ENCODE peak calls at places on chromosomes 16 and 17, in seven cellular contexts. N is left lung, T is sigmoid colon, P is body of pancreas, U is cardiac fibroblast, I is fibroblast of mammary gland, R is colonic mucosa. D is an unnamed sample.

GRCh38 chr16:56237451-56237930 is 46.2 kb downstream of the GNAO1 start:
- DNase-seq in N (no peak), R (no peak), U (no peak), T (no peak), P (no peak), I (no peak), D (no peak)

GRCh38 chr17:27318633-27319032 is 24.7 kb downstream of the WSB1 start:
- DNase-seq in P (no peak), U (no peak), N (no peak), T (no peak), I (no peak), R (no peak), D (no peak)

GRCh38 chr16:69187891-69188451 is 1.0 kb downstream of the SNTB2 start:
- DNase-seq in P (peak; percentile 39), R (peak; percentile 45), T (peak; percentile 83), U (peak; percentile 49), N (peak; percentile 45), I (no peak), D (peak; percentile 39)

GRCh38 chr17:56681561-56682266 is 88.2 kb downstream of the NOG start:
- DNase-seq in T (no peak), U (peak; percentile 50), R (no peak), P (no peak), N (no peak), I (peak; percentile 81), D (peak; percentile 65)

GRCh38 chr16:67311607-67312449 is 14.7 kb downstream of the KCTD19 start:
- DNase-seq in I (peak; percentile 100), P (no peak), U (peak; percentile 97), T (no peak), R (peak; percentile 43), N (no peak), D (peak; percentile 99)

GRCh38 chr17:82873521-82873920 is 33.7 kb upstream of the ZNF750 start:
- DNase-seq in I (no peak), R (no peak), T (no peak), N (no peak), P (no peak), U (no peak), D (no peak)

GRCh38 chr17:4023220-4023619 is 59.0 kb upstream of the ATP2A3 start:
- DNase-seq in T (no peak), N (no peak), R (no peak), U (no peak), I (no peak), P (no peak), D (no peak)

GRCh38 chr16:15653227-15653626 is 3.2 kb downstream of the NDE1 start:
- DNase-seq in I (peak; percentile 92), R (no peak), N (no peak), P (no peak), T (peak; percentile 85), U (peak; percentile 74), D (peak; percentile 76)

GRCh38 chr16:87288753-87289362 is 28.3 kb downstream of the C16orf95 start:
- DNase-seq in I (peak; percentile 78), U (no peak), T (no peak), N (no peak), R (no peak), P (no peak), D (no peak)

GRCh38 chr16:10918294-10919002 is 23.8 kb downstream of the DEXI start:
- DNase-seq in R (peak; percentile 95), U (peak; percentile 98), T (peak; percentile 97), P (peak; percentile 97), N (peak; percentile 92), I (peak; percentile 96), D (peak; percentile 97)

GRCh38 chr17:51372345-51373004 is 112.1 kb downstream of the UTP18 start:
- DNase-seq in P (no peak), R (peak; percentile 20), N (peak; percentile 44), T (no peak), I (peak; percentile 59), U (peak; percentile 54), D (peak; percentile 55)

GRCh38 chr17:57898487-57899311 is 48.9 kb upstream of the MRPS23 start:
- DNase-seq in P (peak; percentile 45), I (no peak), T (peak; percentile 89), N (peak; percentile 71), R (no peak), U (peak; percentile 65), D (peak; percentile 44)

GRCh38 chr17:82153745-82154375 is 55.8 kb upstream of the FASN start:
- DNase-seq in I (peak; percentile 69), T (peak; percentile 90), U (peak; percentile 77), N (peak; percentile 82), R (peak; percentile 78), P (peak; percentile 77), D (peak; percentile 77)

GRCh38 chr17:29063992-29064391 is 21.1 kb downstream of the PIPOX start:
- DNase-seq in T (no peak), R (no peak), P (no peak), U (no peak), I (no peak), N (no peak), D (no peak)

GRCh38 chr17:19364699-19365498 is 2.4 kb upstream of the B9D1 start:
- DNase-seq in P (no peak), R (no peak), T (peak; percentile 58), I (no peak), N (peak; percentile 33), U (no peak), D (no peak)

GRCh38 chr16:4110065-4110464 is 6.2 kb downstream of the ADCY9 start:
- DNase-seq in N (peak; percentile 45), I (no peak), T (no peak), R (no peak), P (no peak), U (no peak), D (no peak)

GRCh38 chr16:4113358-4114256 is 2.6 kb downstream of the ADCY9 start:
- DNase-seq in T (no peak), R (no peak), I (no peak), U (peak; percentile 16), P (no peak), N (no peak), D (no peak)

GRCh38 chr16:4109250-4109736 is 6.9 kb downstream of the ADCY9 start:
- DNase-seq in U (peak; percentile 10), R (no peak), T (no peak), N (no peak), I (no peak), P (no peak), D (no peak)

GRCh38 chr16:4111748-4112696 is 4.2 kb downstream of the ADCY9 start:
- DNase-seq in N (no peak), I (peak; percentile 63), P (no peak), T (no peak), U (peak; percentile 22), R (peak; percentile 41), D (peak; percentile 34)

DNA sequence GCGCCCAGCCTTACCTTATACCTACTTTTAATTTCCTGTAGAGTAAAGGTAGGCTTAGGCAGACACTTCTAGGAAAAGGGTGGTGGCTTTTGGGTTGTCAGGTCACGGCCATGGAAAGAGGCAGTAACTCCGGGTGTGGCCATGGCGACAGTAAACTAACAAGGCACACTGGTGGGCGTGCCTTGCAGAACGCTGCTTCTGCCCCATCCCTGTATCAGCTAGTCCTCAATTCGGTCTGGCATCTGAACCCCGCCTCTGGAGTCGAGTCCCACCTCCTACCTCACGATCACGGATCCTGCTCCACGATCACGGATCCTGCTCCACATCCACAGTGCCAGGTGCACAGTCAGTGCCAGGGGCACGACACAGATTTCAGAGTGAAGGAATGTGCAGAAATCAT is 5.6 kb downstream of the ADCY9 start:
- DNase-seq in U (no peak), P (no peak), N (peak; percentile 63), T (no peak), I (no peak), R (peak; percentile 88), D (no peak)
- H3K4me3 ChIP-seq in U (no peak overlapping the region), P (no peak overlapping the region), N (peak overlapping the region; percentile 64), T (no peak overlapping the region), I (no peak overlapping the region), R (no peak overlapping the region), D (no peak overlapping the region)

GRCh38 chr17:76278952-76279741 is 14.0 kb downstream of the UBALD2 start:
- DNase-seq in U (peak; percentile 84), R (peak; percentile 92), N (peak; percentile 87), P (peak; percentile 93), I (peak; percentile 72), T (peak; percentile 94), D (peak; percentile 77)
- TF ChIP-seq CTCF in U (peak; percentile 91), R (peak; percentile 97), N (peak; percentile 97), P (peak; percentile 98), I (peak; percentile 92), T (peak; percentile 95), D (peak; percentile 91)

DNA sequence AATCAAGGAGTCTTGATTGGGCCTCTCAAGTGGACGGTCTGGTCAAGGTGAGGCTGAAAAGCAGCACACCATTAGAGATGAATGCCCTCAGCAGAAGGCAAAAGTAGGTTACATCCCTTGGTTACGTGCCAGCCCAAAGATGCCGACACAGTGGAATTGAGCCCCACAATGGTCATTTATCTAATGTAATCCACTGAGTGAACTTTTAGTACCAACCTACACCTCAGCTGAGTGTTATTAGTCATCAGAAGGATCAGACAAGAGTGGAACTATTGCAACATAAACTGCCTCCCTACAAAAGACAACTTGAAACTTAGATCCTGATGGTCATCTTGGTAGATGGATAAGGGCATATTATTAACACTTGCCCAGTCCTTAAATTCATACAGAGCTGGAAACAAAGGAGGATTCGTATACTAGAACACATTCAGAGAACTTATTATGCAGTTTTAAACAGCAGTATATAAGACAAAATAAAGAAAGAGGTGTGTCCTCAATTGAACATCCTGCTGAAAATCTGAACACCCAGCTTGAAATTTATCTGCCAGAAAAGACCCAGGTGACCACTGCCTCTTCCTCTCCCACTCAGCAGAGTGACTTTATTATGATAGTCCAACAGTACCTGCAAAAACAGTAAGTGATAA is 2.8 kb downstream of the DCUN1D3 start:
- DNase-seq in N (no peak), R (no peak), P (no peak), I (peak; percentile 80), T (no peak), U (peak; percentile 60), D (peak; percentile 72)
- H3K4me3 ChIP-seq in N (peak overlapping the region; percentile 64), R (no peak overlapping the region), P (no peak overlapping the region), I (peak overlapping the region; percentile 90), T (no peak overlapping the region), U (no peak overlapping the region), D (peak overlapping the region; percentile 82)

GRCh38 chr17:2751482-2751881 is 2.0 kb upstream of the CCDC92B start:
- DNase-seq in N (no peak), P (no peak), I (no peak), R (no peak), U (no peak), T (no peak), D (no peak)
- TF ChIP-seq CTCF in N (no peak), P (no peak), I (no peak), R (no peak), U (no peak), T (no peak), D (no peak)

GRCh38 chr17:40187238-40187637 is 10.0 kb downstream of the RAPGEFL1 start:
- DNase-seq in U (no peak), I (no peak), T (no peak), N (no peak), R (no peak), P (no peak), D (no peak)

GRCh38 chr17:40188694-40189093 is 11.4 kb downstream of the RAPGEFL1 start:
- DNase-seq in U (no peak), P (no peak), N (no peak), T (no peak), R (no peak), I (no peak), D (no peak)

GRCh38 chr17:40191237-40192208 is 14.3 kb downstream of the RAPGEFL1 start:
- DNase-seq in R (peak; percentile 66), I (peak; percentile 81), T (peak; percentile 89), P (peak; percentile 75), N (peak; percentile 78), U (peak; percentile 80), D (peak; percentile 79)

GRCh38 chr17:40192961-40193360 is 15.7 kb downstream of the RAPGEFL1 start:
- DNase-seq in T (no peak), I (no peak), P (no peak), N (no peak), R (no peak), U (no peak), D (no peak)

GRCh38 chr17:40190197-40191021 is 13.1 kb downstream of the RAPGEFL1 start:
- DNase-seq in N (no peak), I (no peak), U (no peak), R (no peak), T (no peak), P (no peak), D (no peak)
- H3K4me3 ChIP-seq in N (peak overlapping the region; percentile 52), I (no peak overlapping the region), U (no peak overlapping the region), R (no peak overlapping the region), T (peak overlapping the region; percentile 54), P (no peak overlapping the region), D (no peak overlapping the region)